ENCODE peak calls at places on chromosomes 1 and 21, in nine cellular contexts. K, D, Y, O, F, A, J, W and E are unnamed samples.

GRCh38 chr1:248838357-248839167 is 538 bp downstream of the ZNF672 start:
- DNase-seq in K (peak), D (peak), Y (peak), O (peak), F (peak), A (peak), J (peak), W (peak), E (peak)

GRCh38 chr1:234724517-234725176 is 114.7 kb upstream of the IRF2BP2 start:
- DNase-seq in K (peak), D (no peak), Y (no peak), O (no peak), F (no peak), A (no peak), J (peak), W (no peak), E (no peak)

GRCh38 chr1:229664133-229664689 is 38.2 kb downstream of the URB2 start:
- DNase-seq in K (no peak), D (peak), Y (peak), O (no peak), F (peak), A (no peak), J (no peak), W (peak), E (peak)

GRCh38 chr1:201213106-201213770 is 22.6 kb downstream of the IGFN1 start:
- DNase-seq in K (no peak), D (no peak), Y (no peak), O (no peak), F (no peak), A (no peak), J (no peak), W (no peak), E (no peak)

GRCh38 chr21:45161039-45161945 is 86.9 kb downstream of the ADARB1 start:
- DNase-seq in K (peak), D (no peak), Y (no peak), O (no peak), F (no peak), A (no peak), J (no peak), W (no peak), E (no peak)

GRCh38 chr21:42925114-42925907 is at the start of gene ERVH48-1:
- DNase-seq in K (no peak), D (no peak), Y (peak), O (no peak), F (no peak), A (no peak), J (no peak), W (no peak), E (peak)

GRCh38 chr1:160625725-160626498 is 20.9 kb downstream of the SLAMF1 start:
- DNase-seq in K (no peak), D (no peak), Y (no peak), O (no peak), F (no peak), A (no peak), J (no peak), W (peak), E (no peak)

GRCh38 chr1:224582041-224582440 is 34.1 kb upstream of the CNIH3 start:
- DNase-seq in K (no peak), D (no peak), Y (peak), O (no peak), F (no peak), A (no peak), J (no peak), W (no peak), E (no peak)

GRCh38 chr21:42781981-42782722 is 97.2 kb downstream of the WDR4 start:
- DNase-seq in K (no peak), D (no peak), Y (no peak), O (no peak), F (no peak), A (no peak), J (no peak), W (no peak), E (no peak)

GRCh38 chr1:1732381-1732780 is 8.2 kb upstream of the CDK11A start:
- DNase-seq in K (no peak), D (no peak), Y (no peak), O (no peak), F (no peak), A (no peak), J (no peak), W (no peak), E (no peak)

GRCh38 chr1:178362784-178363183 is 134.0 kb downstream of the CLEC20A start:
- DNase-seq in K (no peak), D (peak), Y (peak), O (no peak), F (no peak), A (peak), J (no peak), W (no peak), E (peak)

GRCh38 chr1:10431065-10431730 is 965 bp downstream of the CENPS start:
- DNase-seq in K (no peak), D (peak), Y (no peak), O (no peak), F (no peak), A (peak), J (no peak), W (peak), E (peak)

GRCh38 chr1:25932321-25932720 is 26.1 kb upstream of the STMN1 start:
- DNase-seq in K (no peak), D (no peak), Y (no peak), O (no peak), F (no peak), A (no peak), J (no peak), W (no peak), E (no peak)

GRCh38 chr1:40014812-40015594 is 25.5 kb upstream of the CAP1 start:
- DNase-seq in K (no peak), D (peak), Y (peak), O (no peak), F (no peak), A (peak), J (no peak), W (no peak), E (peak)

GRCh38 chr1:107379826-107380225 is 239.0 kb downstream of the NTNG1 start:
- DNase-seq in K (no peak), D (no peak), Y (no peak), O (no peak), F (no peak), A (no peak), J (no peak), W (no peak), E (no peak)

GRCh38 chr1:246795094-246795671 is 71.0 kb downstream of the SCCPDH start:
- DNase-seq in K (no peak), D (no peak), Y (no peak), O (no peak), F (no peak), A (no peak), J (no peak), W (no peak), E (no peak)

GRCh38 chr1:233815865-233816264 is 88.6 kb upstream of the SLC35F3 start:
- DNase-seq in K (no peak), D (no peak), Y (no peak), O (no peak), F (no peak), A (no peak), J (no peak), W (no peak), E (no peak)

GRCh38 chr21:46538262-46538661 is 66.6 kb downstream of the S100B start:
- DNase-seq in K (no peak), D (no peak), Y (no peak), O (no peak), F (no peak), A (no peak), J (peak), W (no peak), E (no peak)

GRCh38 chr21:39434950-39435349 is 10.6 kb downstream of the LCA5L start:
- DNase-seq in K (no peak), D (no peak), Y (peak), O (no peak), F (no peak), A (peak), J (no peak), W (no peak), E (peak)

GRCh38 chr21:14243461-14243860 is 27.5 kb downstream of the RBM11 start:
- DNase-seq in K (no peak), D (no peak), Y (no peak), O (no peak), F (no peak), A (no peak), J (no peak), W (no peak), E (no peak)

GRCh38 chr1:115839706-115840095 is 1.2 kb downstream of the NHLH2 start:
- DNase-seq in K (no peak), D (no peak), Y (no peak), O (no peak), F (no peak), A (no peak), J (no peak), W (no peak), E (no peak)

GRCh38 chr1:161915051-161915503 is 108.6 kb downstream of the OLFML2B start:
- DNase-seq in K (no peak), D (no peak), Y (peak), O (no peak), F (no peak), A (no peak), J (no peak), W (peak), E (no peak)

GRCh38 chr1:45097944-45098343 is 85.9 kb downstream of the UROD start:
- DNase-seq in K (no peak), D (no peak), Y (no peak), O (no peak), F (no peak), A (no peak), J (no peak), W (no peak), E (peak)

GRCh38 chr1:24905355-24905978 is 24.6 kb downstream of the RUNX3 start:
- DNase-seq in K (no peak), D (no peak), Y (no peak), O (no peak), F (no peak), A (no peak), J (no peak), W (peak), E (no peak)

GRCh38 chr1:164805399-164805798 is 246.4 kb downstream of the PBX1 start:
- DNase-seq in K (no peak), D (peak), Y (peak), O (no peak), F (no peak), A (no peak), J (no peak), W (no peak), E (peak)

GRCh38 chr1:29410476-29410875 is 174.2 kb downstream of the PTPRU start:
- DNase-seq in K (no peak), D (no peak), Y (no peak), O (no peak), F (no peak), A (no peak), J (no peak), W (no peak), E (no peak)

GRCh38 chr1:76830373-76830772 is 36.9 kb upstream of the ST6GALNAC5 start:
- DNase-seq in K (no peak), D (no peak), Y (no peak), O (no peak), F (no peak), A (no peak), J (no peak), W (peak), E (no peak)

GRCh38 chr1:3503525-3503886 is 49.0 kb downstream of the ARHGEF16 start:
- DNase-seq in K (no peak), D (no peak), Y (no peak), O (no peak), F (no peak), A (no peak), J (no peak), W (no peak), E (no peak)

GRCh38 chr1:186442651-186443114 is 18.2 kb downstream of the PDC start:
- DNase-seq in K (no peak), D (peak), Y (peak), O (no peak), F (no peak), A (peak), J (no peak), W (no peak), E (peak)

GRCh38 chr1:234533975-234534876 is 55.2 kb upstream of the TARBP1 start:
- DNase-seq in K (peak), D (peak), Y (peak), O (no peak), F (no peak), A (peak), J (peak), W (no peak), E (peak)

GRCh38 chr1:219883400-219884332 is 44.7 kb downstream of the SLC30A10 start:
- DNase-seq in K (no peak), D (no peak), Y (no peak), O (no peak), F (no peak), A (no peak), J (no peak), W (no peak), E (no peak)

GRCh38 chr1:7579831-7580804 is 191.0 kb upstream of the VAMP3 start:
- DNase-seq in K (no peak), D (no peak), Y (no peak), O (no peak), F (no peak), A (no peak), J (peak), W (no peak), E (no peak)

GRCh38 chr21:44878053-44878982 is 4.8 kb upstream of the PTTG1IP start:
- DNase-seq in K (no peak), D (no peak), Y (peak), O (no peak), F (no peak), A (no peak), J (no peak), W (no peak), E (no peak)

GRCh38 chr1:31027693-31028526 is 37.6 kb downstream of the PUM1 start:
- DNase-seq in K (no peak), D (no peak), Y (no peak), O (no peak), F (no peak), A (peak), J (no peak), W (peak), E (no peak)

GRCh38 chr21:35204850-35205564 is 155.9 kb upstream of the RUNX1 start:
- DNase-seq in K (peak), D (peak), Y (peak), O (no peak), F (no peak), A (peak), J (peak), W (no peak), E (peak)

GRCh38 chr1:224700915-224701531 is 84.9 kb downstream of the CNIH3 start:
- DNase-seq in K (no peak), D (no peak), Y (peak), O (no peak), F (no peak), A (peak), J (no peak), W (peak), E (peak)

GRCh38 chr1:202616355-202616910 is 93.8 kb downstream of the SYT2 start:
- DNase-seq in K (no peak), D (no peak), Y (no peak), O (no peak), F (no peak), A (no peak), J (peak), W (peak), E (no peak)

GRCh38 chr1:202618387-202619022 is 91.7 kb downstream of the SYT2 start:
- DNase-seq in K (no peak), D (peak), Y (peak), O (no peak), F (no peak), A (peak), J (peak), W (peak), E (peak)

GRCh38 chr1:202613571-202613970 is 96.7 kb downstream of the SYT2 start:
- DNase-seq in K (no peak), D (no peak), Y (no peak), O (no peak), F (no peak), A (no peak), J (peak), W (no peak), E (no peak)

GRCh38 chr1:202619528-202619927 is 90.7 kb downstream of the SYT2 start:
- DNase-seq in K (no peak), D (no peak), Y (no peak), O (no peak), F (no peak), A (no peak), J (no peak), W (no peak), E (no peak)

DNA sequence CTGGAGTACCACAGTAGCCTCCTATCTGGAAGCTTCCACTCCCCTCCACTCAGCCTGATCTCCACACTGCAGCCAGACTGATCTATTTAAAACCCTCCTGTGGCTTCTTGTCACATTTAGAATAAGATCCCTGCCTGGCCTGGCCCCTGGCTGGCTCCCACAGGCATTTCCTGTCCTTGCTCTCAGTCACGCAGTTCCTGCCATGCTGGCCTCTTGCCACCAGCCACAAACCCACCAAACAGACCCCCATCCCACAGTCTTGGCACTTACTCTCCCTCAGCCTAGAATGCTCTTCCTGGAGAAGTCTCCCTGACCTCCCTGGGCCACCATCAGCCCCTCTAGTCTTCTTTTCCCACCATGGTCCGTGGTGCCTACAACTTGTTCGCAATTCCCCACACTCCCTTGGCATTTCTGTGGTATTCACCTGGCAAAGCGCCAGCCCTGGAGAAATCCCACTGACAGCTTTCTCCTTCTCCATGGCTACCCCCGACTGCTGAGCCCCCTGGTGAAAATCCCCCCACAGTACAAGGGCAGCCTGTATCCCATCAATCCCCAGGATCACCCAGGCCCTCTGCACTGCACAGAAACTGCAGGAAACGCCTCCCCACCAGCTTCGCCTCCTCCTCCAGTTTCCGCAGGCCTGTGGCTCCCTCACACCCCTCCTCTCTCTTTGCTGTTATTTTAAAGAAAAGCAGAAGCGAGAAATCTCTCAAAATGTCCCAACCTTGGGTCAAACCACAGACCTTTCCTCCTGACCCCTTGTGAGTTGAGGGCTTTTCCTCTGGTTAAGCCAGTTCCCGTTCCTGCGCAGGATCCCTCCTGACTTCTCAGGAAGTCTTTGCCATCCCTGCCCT is 94.5 kb downstream of the SYT2 start:
- DNase-seq in K (no peak), D (peak), Y (peak), O (no peak), F (no peak), A (peak), J (peak), W (peak), E (peak)
- H3K4me3 ChIP-seq in K (no peak), D (no peak), Y (no peak), O (no peak), F (no peak), A (no peak), J (no peak), W (peak), E (no peak)

GRCh38 chr1:205060746-205061145 is 17.7 kb downstream of the CNTN2 start:
- DNase-seq in K (no peak), D (no peak), Y (no peak), O (no peak), F (no peak), A (no peak), J (peak), W (no peak), E (no peak)

GRCh38 chr1:205062319-205062718 is 19.3 kb downstream of the CNTN2 start:
- DNase-seq in K (no peak), D (no peak), Y (no peak), O (no peak), F (no peak), A (no peak), J (peak), W (no peak), E (no peak)

GRCh38 chr1:205062895-205063294 is 19.9 kb downstream of the CNTN2 start:
- DNase-seq in K (no peak), D (no peak), Y (no peak), O (no peak), F (no peak), A (no peak), J (peak), W (no peak), E (no peak)

GRCh38 chr1:205061227-205061626 is 18.2 kb downstream of the CNTN2 start:
- DNase-seq in K (no peak), D (no peak), Y (no peak), O (no peak), F (no peak), A (no peak), J (peak), W (no peak), E (no peak)

GRCh38 chr1:205061665-205062069 is 18.7 kb downstream of the CNTN2 start:
- DNase-seq in K (peak), D (peak), Y (peak), O (no peak), F (peak), A (peak), J (peak), W (peak), E (peak)
- H3K4me3 ChIP-seq in K (no peak), D (no peak), Y (no peak), O (no peak), F (no peak), A (no peak), J (no peak), W (no peak), E (no peak)

GRCh38 chr1:119249283-119249682 is 108.8 kb upstream of the WARS2 start:
- DNase-seq in K (no peak), D (no peak), Y (no peak), O (no peak), F (no peak), A (no peak), J (no peak), W (no peak), E (no peak)
- H3K4me3 ChIP-seq in K (no peak), D (no peak), Y (no peak), O (no peak), F (no peak), A (no peak), J (no peak), W (no peak), E (no peak)

GRCh38 chr1:23177031-23177430 is 8.4 kb upstream of the LUZP1 start:
- DNase-seq in K (no peak), D (no peak), Y (no peak), O (no peak), F (no peak), A (no peak), J (no peak), W (no peak), E (no peak)
- H3K4me3 ChIP-seq in K (peak), D (peak), Y (peak), O (peak), F (peak), A (peak), J (peak), W (peak), E (peak)

DNA sequence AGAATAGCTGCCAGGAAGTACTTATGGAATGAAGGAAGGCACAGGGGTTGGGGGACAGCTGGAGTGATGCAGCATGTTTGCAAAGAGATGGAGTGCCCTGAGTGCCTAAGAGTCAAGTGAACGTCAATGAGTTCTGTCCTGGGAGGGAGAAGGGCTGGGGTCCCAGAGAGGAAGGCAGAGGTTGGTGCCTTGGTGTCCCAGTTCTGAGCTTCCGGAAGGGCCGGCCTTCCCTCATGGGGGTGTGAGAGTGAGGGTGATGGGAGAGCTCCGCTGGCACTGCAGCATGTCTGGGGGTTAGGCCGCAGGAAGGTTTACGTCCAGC is 17.6 kb downstream of the NES start:
- DNase-seq in K (no peak), D (no peak), Y (no peak), O (no peak), F (no peak), A (no peak), J (no peak), W (no peak), E (no peak)
- H3K4me3 ChIP-seq in K (no peak), D (peak), Y (no peak), O (no peak), F (peak), A (no peak), J (no peak), W (peak), E (no peak)